ENCODE peak calls at places on chromosomes 7 and 10, in six cellular contexts. One of them, this sample, is unnamed.

GRCh38 chr10:91198781-91199180 is 21.7 kb upstream of the PCGF5 start:
- DNase-seq in lower lobe of right lung: no peak
- DNase-seq in A549: no peak
- DNase-seq in transverse colon: no peak
- DNase-seq in GM23338: no peak
- DNase-seq in WERI-Rb-1: no peak
- DNase-seq in this sample: no peak

GRCh38 chr10:71585579-71586092 is 133.9 kb downstream of the C10orf105 start:
- DNase-seq in transverse colon: no peak
- DNase-seq in A549: no peak
- DNase-seq in GM23338: no peak
- DNase-seq in lower lobe of right lung: no peak
- DNase-seq in WERI-Rb-1: no peak
- DNase-seq in this sample: no peak

GRCh38 chr7:134016223-134016941 is 110.8 kb upstream of the LRGUK start:
- DNase-seq in GM23338: peak; percentile 73
- DNase-seq in lower lobe of right lung: no peak
- DNase-seq in WERI-Rb-1: peak; percentile 37
- DNase-seq in transverse colon: peak; percentile 16
- DNase-seq in A549: peak; percentile 57
- DNase-seq in this sample: no peak

GRCh38 chr7:27873981-27874957 is 134.3 kb downstream of the TAX1BP1 start:
- DNase-seq in GM23338: no peak
- DNase-seq in lower lobe of right lung: peak; percentile 71
- DNase-seq in A549: no peak
- DNase-seq in WERI-Rb-1: no peak
- DNase-seq in transverse colon: peak; percentile 49
- DNase-seq in this sample: peak; percentile 77

GRCh38 chr7:16740996-16741395 is 12.6 kb upstream of the TSPAN13 start:
- DNase-seq in GM23338: no peak
- DNase-seq in lower lobe of right lung: no peak
- DNase-seq in WERI-Rb-1: no peak
- DNase-seq in transverse colon: no peak
- DNase-seq in A549: no peak
- DNase-seq in this sample: no peak

GRCh38 chr10:12243860-12244620 is 48.1 kb downstream of the CDC123 start:
- DNase-seq in GM23338: no peak
- DNase-seq in A549: no peak
- DNase-seq in lower lobe of right lung: no peak
- DNase-seq in WERI-Rb-1: no peak
- DNase-seq in transverse colon: no peak
- DNase-seq in this sample: no peak

GRCh38 chr10:79252450-79252849 is 94.8 kb upstream of the PPIF start:
- DNase-seq in WERI-Rb-1: no peak
- DNase-seq in GM23338: no peak
- DNase-seq in transverse colon: no peak
- DNase-seq in lower lobe of right lung: no peak
- DNase-seq in A549: no peak
- DNase-seq in this sample: no peak

GRCh38 chr7:102814025-102814471 is 65.2 kb downstream of the FAM185A start:
- DNase-seq in A549: no peak
- DNase-seq in transverse colon: no peak
- DNase-seq in GM23338: no peak
- DNase-seq in lower lobe of right lung: no peak
- DNase-seq in WERI-Rb-1: no peak
- DNase-seq in this sample: no peak

GRCh38 chr10:36506696-36507477 is 618.5 kb upstream of the ANKRD30A start:
- DNase-seq in WERI-Rb-1: no peak
- DNase-seq in GM23338: no peak
- DNase-seq in lower lobe of right lung: no peak
- DNase-seq in transverse colon: no peak
- DNase-seq in A549: no peak
- DNase-seq in this sample: no peak

GRCh38 chr10:85614981-85615380 is 751.6 kb downstream of the GRID1 start:
- DNase-seq in lower lobe of right lung: no peak
- DNase-seq in GM23338: no peak
- DNase-seq in A549: no peak
- DNase-seq in WERI-Rb-1: no peak
- DNase-seq in transverse colon: no peak
- DNase-seq in this sample: no peak

GRCh38 chr7:132001166-132001565 is 444.7 kb upstream of the PODXL start:
- DNase-seq in lower lobe of right lung: no peak
- DNase-seq in transverse colon: no peak
- DNase-seq in A549: no peak
- DNase-seq in WERI-Rb-1: peak; percentile 61
- DNase-seq in GM23338: no peak
- DNase-seq in this sample: no peak

GRCh38 chr7:74280985-74281384 is 8.2 kb upstream of the CLIP2 start:
- DNase-seq in A549: no peak
- DNase-seq in lower lobe of right lung: no peak
- DNase-seq in GM23338: no peak
- DNase-seq in transverse colon: no peak
- DNase-seq in WERI-Rb-1: no peak
- DNase-seq in this sample: no peak

GRCh38 chr10:125026036-125026931 is 84.4 kb downstream of the ZRANB1 start:
- DNase-seq in transverse colon: no peak
- DNase-seq in WERI-Rb-1: no peak
- DNase-seq in GM23338: no peak
- DNase-seq in A549: no peak
- DNase-seq in lower lobe of right lung: peak; percentile 18
- DNase-seq in this sample: no peak

GRCh38 chr10:29725133-29725720 is 90.5 kb upstream of the SVIL start:
- DNase-seq in transverse colon: peak; percentile 37
- DNase-seq in A549: no peak
- DNase-seq in WERI-Rb-1: no peak
- DNase-seq in GM23338: no peak
- DNase-seq in lower lobe of right lung: no peak
- DNase-seq in this sample: no peak

GRCh38 chr10:91096263-91096662 is 124.2 kb upstream of the PCGF5 start:
- DNase-seq in A549: no peak
- DNase-seq in lower lobe of right lung: no peak
- DNase-seq in GM23338: no peak
- DNase-seq in transverse colon: no peak
- DNase-seq in WERI-Rb-1: no peak
- DNase-seq in this sample: no peak

GRCh38 chr10:127907411-127908105 is 655 bp downstream of the PTPRE start:
- DNase-seq in transverse colon: peak; percentile 44
- DNase-seq in GM23338: peak; percentile 39
- DNase-seq in WERI-Rb-1: no peak
- DNase-seq in A549: no peak
- DNase-seq in lower lobe of right lung: peak; percentile 68
- DNase-seq in this sample: peak; percentile 78

GRCh38 chr7:95229301-95229700 is 95.0 kb downstream of the PON1 start:
- DNase-seq in WERI-Rb-1: no peak
- DNase-seq in lower lobe of right lung: no peak
- DNase-seq in A549: no peak
- DNase-seq in GM23338: no peak
- DNase-seq in transverse colon: no peak
- DNase-seq in this sample: no peak

GRCh38 chr7:1520574-1521234 is 9.8 kb upstream of the MAFK start:
- DNase-seq in A549: peak; percentile 98
- DNase-seq in lower lobe of right lung: no peak
- DNase-seq in GM23338: no peak
- DNase-seq in transverse colon: no peak
- DNase-seq in WERI-Rb-1: no peak
- DNase-seq in this sample: no peak

GRCh38 chr7:110007316-110007910 is 1083.5 kb upstream of the LRRN3 start:
- DNase-seq in transverse colon: no peak
- DNase-seq in WERI-Rb-1: no peak
- DNase-seq in A549: no peak
- DNase-seq in lower lobe of right lung: no peak
- DNase-seq in GM23338: no peak
- DNase-seq in this sample: no peak

GRCh38 chr10:94225589-94225988 is 137.2 kb downstream of the NOC3L start:
- DNase-seq in WERI-Rb-1: peak; percentile 30
- DNase-seq in lower lobe of right lung: no peak
- DNase-seq in GM23338: peak; percentile 56
- DNase-seq in A549: peak; percentile 22
- DNase-seq in transverse colon: no peak
- DNase-seq in this sample: no peak

GRCh38 chr7:127704211-127704610 is 52.2 kb downstream of the SND1 start:
- DNase-seq in lower lobe of right lung: no peak
- DNase-seq in transverse colon: no peak
- DNase-seq in WERI-Rb-1: peak; percentile 65
- DNase-seq in GM23338: no peak
- DNase-seq in A549: no peak
- DNase-seq in this sample: no peak

GRCh38 chr10:11082551-11082950 is 64.9 kb downstream of the CELF2 start:
- DNase-seq in transverse colon: no peak
- DNase-seq in A549: no peak
- DNase-seq in lower lobe of right lung: no peak
- DNase-seq in WERI-Rb-1: no peak
- DNase-seq in GM23338: no peak
- DNase-seq in this sample: no peak

GRCh38 chr10:27794157-27794556 is 48.5 kb upstream of the MKX start:
- DNase-seq in lower lobe of right lung: no peak
- DNase-seq in GM23338: peak; percentile 58
- DNase-seq in A549: no peak
- DNase-seq in transverse colon: no peak
- DNase-seq in WERI-Rb-1: no peak
- DNase-seq in this sample: no peak

GRCh38 chr7:151679868-151680534 is 160.3 kb upstream of the RHEB start:
- DNase-seq in lower lobe of right lung: no peak
- DNase-seq in WERI-Rb-1: no peak
- DNase-seq in transverse colon: no peak
- DNase-seq in GM23338: no peak
- DNase-seq in A549: no peak
- DNase-seq in this sample: no peak

GRCh38 chr7:5681423-5681822 is 100.0 kb downstream of the RNF216 start:
- DNase-seq in WERI-Rb-1: no peak
- DNase-seq in A549: no peak
- DNase-seq in transverse colon: no peak
- DNase-seq in GM23338: no peak
- DNase-seq in lower lobe of right lung: no peak
- DNase-seq in this sample: no peak

GRCh38 chr10:20954519-20954918 is 57.4 kb upstream of the NEBL start:
- DNase-seq in A549: no peak
- DNase-seq in transverse colon: no peak
- DNase-seq in GM23338: peak; percentile 29
- DNase-seq in lower lobe of right lung: no peak
- DNase-seq in WERI-Rb-1: no peak
- DNase-seq in this sample: no peak

GRCh38 chr10:100019824-100020160 is 10.0 kb upstream of the DNMBP start:
- DNase-seq in A549: peak; percentile 83
- DNase-seq in lower lobe of right lung: no peak
- DNase-seq in GM23338: peak; percentile 76
- DNase-seq in transverse colon: no peak
- DNase-seq in WERI-Rb-1: peak; percentile 10
- DNase-seq in this sample: no peak

GRCh38 chr7:85328599-85328998 is 141.7 kb upstream of the SEMA3D start:
- DNase-seq in GM23338: no peak
- DNase-seq in transverse colon: no peak
- DNase-seq in WERI-Rb-1: no peak
- DNase-seq in lower lobe of right lung: no peak
- DNase-seq in A549: no peak
- DNase-seq in this sample: no peak

GRCh38 chr7:25727446-25727845 is 424.6 kb upstream of the NFE2L3 start:
- DNase-seq in A549: no peak
- DNase-seq in lower lobe of right lung: no peak
- DNase-seq in GM23338: no peak
- DNase-seq in transverse colon: no peak
- DNase-seq in WERI-Rb-1: no peak
- DNase-seq in this sample: no peak
- H3K27ac ChIP-seq in A549: no peak overlapping the region
- H3K27ac ChIP-seq in lower lobe of right lung: no peak overlapping the region
- H3K27ac ChIP-seq in GM23338: no peak overlapping the region
- H3K27ac ChIP-seq in transverse colon: no peak overlapping the region
- H3K27ac ChIP-seq in WERI-Rb-1: no peak overlapping the region
- H3K27ac ChIP-seq in this sample: no peak overlapping the region

GRCh38 chr7:140230862-140231778 is 54.3 kb upstream of the KDM7A start:
- DNase-seq in GM23338: peak; percentile 94
- DNase-seq in lower lobe of right lung: peak; percentile 66
- DNase-seq in WERI-Rb-1: peak; percentile 73
- DNase-seq in A549: peak; percentile 71
- DNase-seq in transverse colon: peak; percentile 87
- DNase-seq in this sample: peak; percentile 78

GRCh38 chr7:140232959-140233649 is 56.3 kb upstream of the KDM7A start:
- DNase-seq in A549: no peak
- DNase-seq in transverse colon: no peak
- DNase-seq in GM23338: no peak
- DNase-seq in WERI-Rb-1: no peak
- DNase-seq in lower lobe of right lung: no peak
- DNase-seq in this sample: no peak

GRCh38 chr7:140229591-140230516 is 53.1 kb upstream of the KDM7A start:
- DNase-seq in transverse colon: peak; percentile 87
- DNase-seq in GM23338: peak; percentile 69
- DNase-seq in lower lobe of right lung: peak; percentile 51
- DNase-seq in A549: no peak
- DNase-seq in WERI-Rb-1: no peak
- DNase-seq in this sample: no peak

GRCh38 chr7:140230517-140230861 is 53.7 kb upstream of the KDM7A start:
- DNase-seq in transverse colon: peak; percentile 75
- DNase-seq in A549: no peak
- DNase-seq in GM23338: no peak
- DNase-seq in WERI-Rb-1: no peak
- DNase-seq in lower lobe of right lung: peak; percentile 67
- DNase-seq in this sample: peak; percentile 78

GRCh38 chr7:140231779-140232491 is 55.2 kb upstream of the KDM7A start:
- DNase-seq in GM23338: no peak
- DNase-seq in lower lobe of right lung: no peak
- DNase-seq in WERI-Rb-1: no peak
- DNase-seq in A549: no peak
- DNase-seq in transverse colon: peak; percentile 69
- DNase-seq in this sample: no peak
- H3K4me3 ChIP-seq in GM23338: peak overlapping the region; percentile 82
- H3K4me3 ChIP-seq in lower lobe of right lung: peak overlapping the region; percentile 66
- H3K4me3 ChIP-seq in WERI-Rb-1: peak overlapping the region; percentile 77
- H3K4me3 ChIP-seq in A549: peak overlapping the region; percentile 57
- H3K4me3 ChIP-seq in transverse colon: peak overlapping the region; percentile 56
- H3K4me3 ChIP-seq in this sample: peak overlapping the region; percentile 58

GRCh38 chr10:60335708-60336107 is 54.0 kb downstream of the ANK3 start:
- DNase-seq in lower lobe of right lung: no peak
- DNase-seq in GM23338: peak; percentile 25
- DNase-seq in A549: no peak
- DNase-seq in WERI-Rb-1: no peak
- DNase-seq in transverse colon: no peak
- DNase-seq in this sample: no peak
- TF ChIP-seq CTCF in lower lobe of right lung: no peak
- TF ChIP-seq CTCF in GM23338: peak; percentile 46
- TF ChIP-seq CTCF in A549: peak; percentile 56
- TF ChIP-seq CTCF in WERI-Rb-1: peak; percentile 12
- TF ChIP-seq CTCF in transverse colon: no peak
- TF ChIP-seq CTCF in this sample: no peak

GRCh38 chr7:157271315-157271990 is 65.4 kb upstream of the DNAJB6 start:
- DNase-seq in A549: no peak
- DNase-seq in WERI-Rb-1: no peak
- DNase-seq in transverse colon: no peak
- DNase-seq in lower lobe of right lung: no peak
- DNase-seq in GM23338: no peak
- DNase-seq in this sample: peak; percentile 56
- H3K27ac ChIP-seq in A549: peak overlapping the region; percentile 51
- H3K27ac ChIP-seq in WERI-Rb-1: no peak overlapping the region
- H3K27ac ChIP-seq in transverse colon: peak overlapping the region; percentile 50
- H3K27ac ChIP-seq in lower lobe of right lung: peak overlapping the region; percentile 46
- H3K27ac ChIP-seq in GM23338: peak overlapping the region; percentile 50
- H3K27ac ChIP-seq in this sample: peak overlapping the region; percentile 3